ENCODE peak calls at places on chromosomes 6 and 20, in five cellular contexts. One of them, this sample, is unnamed.
A peak's percentile ranks its signal among the peaks of the same experiment; 100 is the strongest.

GRCh38 chr6:53796791-53797190 is 2.0 kb downstream of the LRRC1 start:
- DNase-seq in naive B cell: no peak
- DNase-seq in pancreas: no peak
- DNase-seq in GM12865: no peak
- DNase-seq in body of pancreas: no peak
- DNase-seq in this sample: no peak

GRCh38 chr6:44303842-44304241 is 9.3 kb downstream of the AARS2 start:
- DNase-seq in GM12865: no peak
- DNase-seq in pancreas: no peak
- DNase-seq in body of pancreas: no peak
- DNase-seq in naive B cell: no peak
- DNase-seq in this sample: no peak

GRCh38 chr6:125953502-125953875 is 3.1 kb upstream of the HINT3 start:
- DNase-seq in GM12865: peak; percentile 45
- DNase-seq in pancreas: peak; percentile 62
- DNase-seq in naive B cell: no peak
- DNase-seq in body of pancreas: peak; percentile 73
- DNase-seq in this sample: no peak

GRCh38 chr6:120990866-120991265 is 343.4 kb downstream of the TBC1D32 start:
- DNase-seq in body of pancreas: no peak
- DNase-seq in naive B cell: no peak
- DNase-seq in GM12865: no peak
- DNase-seq in pancreas: no peak
- DNase-seq in this sample: no peak

GRCh38 chr6:150273457-150274309 is 95.1 kb upstream of the IYD start:
- DNase-seq in pancreas: no peak
- DNase-seq in naive B cell: no peak
- DNase-seq in GM12865: peak; percentile 66
- DNase-seq in body of pancreas: no peak
- DNase-seq in this sample: no peak

GRCh38 chr6:122995930-122996796 is at the start of gene CLVS2:
- DNase-seq in naive B cell: no peak
- DNase-seq in GM12865: no peak
- DNase-seq in body of pancreas: peak; percentile 22
- DNase-seq in pancreas: no peak
- DNase-seq in this sample: no peak

GRCh38 chr6:28839443-28840120 is 84.2 kb downstream of the TRIM27 start:
- DNase-seq in pancreas: no peak
- DNase-seq in GM12865: no peak
- DNase-seq in naive B cell: no peak
- DNase-seq in body of pancreas: no peak
- DNase-seq in this sample: no peak

GRCh38 chr6:158837684-158838625 is 18.8 kb upstream of the EZR start:
- DNase-seq in pancreas: no peak
- DNase-seq in body of pancreas: peak; percentile 6
- DNase-seq in naive B cell: no peak
- DNase-seq in GM12865: no peak
- DNase-seq in this sample: no peak

GRCh38 chr20:46324960-46325703 is 16.8 kb upstream of the CDH22 start:
- DNase-seq in pancreas: no peak
- DNase-seq in naive B cell: no peak
- DNase-seq in body of pancreas: peak; percentile 32
- DNase-seq in GM12865: peak; percentile 26
- DNase-seq in this sample: no peak

GRCh38 chr6:116371384-116372209 is 850 bp downstream of the DSE start:
- DNase-seq in pancreas: peak; percentile 61
- DNase-seq in body of pancreas: peak; percentile 43
- DNase-seq in GM12865: peak; percentile 50
- DNase-seq in naive B cell: no peak
- DNase-seq in this sample: no peak

GRCh38 chr20:19045366-19045765 is 167.1 kb upstream of the SLC24A3 start:
- DNase-seq in naive B cell: no peak
- DNase-seq in GM12865: no peak
- DNase-seq in pancreas: no peak
- DNase-seq in body of pancreas: no peak
- DNase-seq in this sample: no peak

GRCh38 chr20:34262488-34263288 is 21.5 kb downstream of the ASIP start:
- DNase-seq in body of pancreas: peak; percentile 20
- DNase-seq in pancreas: no peak
- DNase-seq in naive B cell: no peak
- DNase-seq in GM12865: peak; percentile 30
- DNase-seq in this sample: no peak

GRCh38 chr20:33653900-33654596 is 8.1 kb upstream of the C20orf144 start:
- DNase-seq in body of pancreas: peak; percentile 98
- DNase-seq in GM12865: no peak
- DNase-seq in pancreas: peak; percentile 98
- DNase-seq in naive B cell: no peak
- DNase-seq in this sample: no peak